ENCODE peak calls at places on chromosomes 5 and 9, in eight cellular contexts. D, R, S, U, P, O, T and G are unnamed samples.

GRCh38 chr5:1594336-1595106 is 70.8 kb upstream of the LPCAT1 start:
- DNase-seq in S (no peak), U (peak; percentile 90), P (peak; percentile 60), R (peak; percentile 50), O (peak; percentile 74), T (peak; percentile 26), D (peak; percentile 72), G (peak; percentile 88)

GRCh38 chr9:94911211-94911610 is 184.7 kb downstream of the AOPEP start:
- DNase-seq in P (no peak), O (no peak), R (no peak), U (no peak), S (no peak), D (no peak), T (no peak), G (no peak)

GRCh38 chr9:133167769-133168168 is 4.1 kb upstream of the GBGT1 start:
- DNase-seq in S (no peak), R (no peak), D (no peak), O (no peak), U (no peak), T (no peak), P (no peak), G (peak; percentile 25)

GRCh38 chr5:91397791-91398190 is 14.7 kb upstream of the ARRDC3 start:
- DNase-seq in R (no peak), O (no peak), T (no peak), S (no peak), P (no peak), U (no peak), D (no peak), G (no peak)

GRCh38 chr9:115162946-115163345 is 45.0 kb upstream of the TNC start:
- DNase-seq in T (no peak), O (no peak), U (no peak), D (no peak), S (no peak), P (no peak), R (no peak), G (no peak)

GRCh38 chr5:172695431-172696054 is 54.5 kb downstream of the NEURL1B start:
- DNase-seq in D (no peak), O (no peak), S (no peak), P (no peak), U (no peak), R (no peak), T (no peak), G (no peak)

GRCh38 chr5:154570572-154571324 is 92.7 kb upstream of the HAND1 start:
- DNase-seq in D (no peak), O (no peak), T (no peak), P (no peak), U (peak; percentile 58), R (no peak), S (no peak), G (no peak)

GRCh38 chr9:123795336-123795735 is 134.6 kb downstream of the DENND1A start:
- DNase-seq in U (no peak), S (peak; percentile 51), R (no peak), P (no peak), O (no peak), D (no peak), T (no peak), G (no peak)

GRCh38 chr9:88533951-88534455 is 975 bp upstream of the NXNL2 start:
- DNase-seq in U (peak; percentile 86), T (no peak), D (no peak), S (peak; percentile 57), R (no peak), P (peak; percentile 78), O (no peak), G (no peak)

GRCh38 chr5:139982975-139983240 is 60.2 kb downstream of the NRG2 start:
- DNase-seq in U (no peak), O (no peak), R (no peak), S (no peak), T (no peak), D (no peak), P (no peak), G (no peak)

GRCh38 chr9:121637441-121638222 is 13.8 kb upstream of the DAB2IP start:
- DNase-seq in S (peak; percentile 50), O (no peak), R (no peak), D (no peak), P (no peak), T (no peak), U (no peak), G (no peak)

GRCh38 chr5:60722416-60722815 is 22.4 kb upstream of the DEPDC1B start:
- DNase-seq in D (no peak), R (no peak), P (no peak), O (no peak), T (no peak), U (no peak), S (no peak), G (no peak)

GRCh38 chr5:137201876-137202275 is 297.2 kb downstream of the SPOCK1 start:
- DNase-seq in R (no peak), U (no peak), T (no peak), S (peak; percentile 59), D (peak; percentile 74), P (peak; percentile 19), O (no peak), G (no peak)

GRCh38 chr5:30879887-30880286 is 313.6 kb upstream of the CDH6 start:
- DNase-seq in R (no peak), O (no peak), T (no peak), S (no peak), U (no peak), D (no peak), P (no peak), G (no peak)

GRCh38 chr5:122846051-122846567 is 696 bp downstream of the SNX24 start:
- DNase-seq in U (no peak), P (no peak), O (no peak), R (no peak), D (no peak), S (peak; percentile 73), T (no peak), G (no peak)

GRCh38 chr9:136695435-136695895 is 8.2 kb upstream of the AGPAT2 start:
- DNase-seq in U (no peak), S (no peak), T (no peak), R (peak; percentile 88), O (peak; percentile 24), D (no peak), P (no peak), G (peak; percentile 77)
- TF ChIP-seq POLR2A in U (no peak), S (no peak), T (no peak), R (no peak), O (no peak), D (no peak), P (no peak), G (no peak)

DNA sequence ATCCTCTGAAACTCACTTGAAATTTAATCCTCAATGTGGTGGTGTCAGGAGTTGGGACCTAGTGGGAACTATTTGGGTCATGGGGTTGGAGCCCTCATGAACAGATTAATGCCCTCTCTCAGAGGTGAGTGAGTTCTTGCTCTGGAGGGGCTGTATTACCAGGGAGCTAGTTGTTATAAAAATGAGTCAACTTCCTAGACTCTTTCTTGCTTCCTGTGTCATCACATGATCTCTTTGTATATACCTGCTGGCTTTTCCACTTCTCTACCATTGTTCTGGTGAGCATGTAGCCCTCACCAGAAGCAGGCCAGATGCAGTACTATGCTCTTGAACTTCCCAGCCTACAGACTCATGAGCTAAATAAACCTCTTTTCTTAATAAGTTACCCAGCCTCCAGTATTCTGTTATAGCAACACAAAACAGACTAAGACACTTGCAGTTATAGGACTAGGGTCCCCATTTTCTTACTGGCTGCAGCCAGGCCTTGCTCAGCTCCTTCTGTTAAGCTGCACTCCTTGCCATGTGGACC is 127.5 kb downstream of the SUSD1 start:
- DNase-seq in T (no peak), S (no peak), D (no peak), R (no peak), P (no peak), O (no peak), U (no peak), G (no peak)
- TF ChIP-seq POLR2A in T (no peak), S (no peak), D (no peak), R (no peak), P (no peak), O (no peak), U (no peak), G (no peak)

GRCh38 chr9:110213413-110214044 is 5.6 kb upstream of the C9orf152 start:
- DNase-seq in O (no peak), P (no peak), U (no peak), S (no peak), R (no peak), D (no peak), T (no peak), G (no peak)
- TF ChIP-seq POLR2A in O (no peak), P (no peak), U (no peak), S (no peak), R (no peak), D (no peak), T (no peak), G (no peak)

GRCh38 chr5:138737494-138738265 is 15.5 kb upstream of the CTNNA1 start:
- DNase-seq in U (no peak), S (no peak), T (no peak), D (no peak), O (no peak), R (no peak), P (no peak), G (no peak)
- TF ChIP-seq POLR2A in U (no peak), S (no peak), T (no peak), D (no peak), O (no peak), R (no peak), P (no peak), G (no peak)

DNA sequence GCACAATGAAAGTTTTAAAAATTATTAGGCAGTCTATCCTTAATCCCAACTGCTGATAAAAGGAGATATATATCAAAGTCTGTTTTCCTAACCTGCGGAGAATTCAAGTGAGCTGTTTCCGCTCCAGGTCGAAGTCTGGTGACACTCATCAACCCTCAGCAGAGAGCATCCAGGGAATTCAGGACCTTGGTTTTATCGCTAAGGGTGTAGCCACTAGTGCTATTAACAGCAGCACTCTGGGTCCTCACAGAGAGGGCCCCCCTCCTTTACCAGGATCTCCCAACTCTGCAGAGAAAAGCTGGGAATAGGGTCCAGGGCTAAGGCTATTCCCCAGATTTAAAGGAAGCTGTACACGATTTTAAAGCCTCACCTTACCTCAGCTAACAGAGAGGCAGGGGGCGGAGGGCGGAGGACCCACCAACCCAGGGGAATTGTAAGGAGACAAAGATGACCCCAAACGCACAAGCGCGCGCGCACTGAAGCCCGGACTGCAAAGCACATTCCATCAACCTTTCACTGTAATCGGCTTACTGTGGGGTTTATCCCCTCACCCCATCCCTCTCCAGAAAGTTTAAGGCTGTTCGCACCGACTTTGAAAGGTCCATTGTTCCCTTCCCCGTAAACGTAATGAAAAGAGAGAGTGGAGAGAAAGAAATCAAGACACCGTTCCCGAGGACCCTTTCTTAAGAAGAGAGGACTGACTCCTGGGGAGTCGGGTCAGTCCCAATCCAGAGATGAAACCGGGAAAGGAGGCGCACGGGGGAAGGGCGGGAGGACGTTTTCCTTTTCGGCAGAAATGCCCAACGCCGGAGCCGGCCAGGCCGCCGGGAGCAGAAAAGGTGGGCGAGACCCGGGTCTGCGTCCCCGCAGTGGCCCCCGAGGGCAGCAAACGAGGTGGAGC is 642 bp downstream of the CEMIP2 start:
- DNase-seq in S (peak; percentile 26), T (no peak), U (peak; percentile 87), P (peak; percentile 20), R (no peak), O (no peak), D (peak; percentile 70), G (no peak)
- TF ChIP-seq POLR2A in S (no peak), T (no peak), U (no peak), P (no peak), R (no peak), O (no peak), D (no peak), G (peak; percentile 80)